ENCODE peak calls at places on chromosomes 1 and 21, in six cellular contexts. C is right cardiac atrium, U is mucosa of descending colon, W is H7, X is transverse colon, M is PC-3. Q is an unnamed sample.

GRCh38 chr1:172997941-172998361 is 52.8 kb downstream of the TNFSF18 start:
- DNase-seq in M (peak; percentile 78), W (no peak), X (no peak), U (no peak), C (no peak), Q (no peak)

GRCh38 chr1:27574001-27574781 is 29.8 kb downstream of the AHDC1 start:
- DNase-seq in W (no peak), U (no peak), X (no peak), M (no peak), C (peak; percentile 68), Q (no peak)

GRCh38 chr1:200979574-200980451 is 43.7 kb downstream of the KIF21B start:
- DNase-seq in X (peak; percentile 53), C (peak; percentile 59), W (peak; percentile 98), U (peak; percentile 66), M (peak; percentile 87), Q (no peak)

GRCh38 chr1:206814716-206815341 is 42.5 kb upstream of the IL10 start:
- DNase-seq in W (no peak), C (peak; percentile 67), U (no peak), X (no peak), M (no peak), Q (peak; percentile 78)

GRCh38 chr1:53981220-53981619 is 35.1 kb downstream of the LRRC42 start:
- DNase-seq in C (no peak), M (no peak), X (no peak), U (no peak), W (no peak), Q (no peak)

GRCh38 chr21:41121785-41122415 is 46.1 kb upstream of the BACE2 start:
- DNase-seq in C (peak; percentile 95), M (peak; percentile 96), X (peak; percentile 90), W (peak; percentile 83), U (peak; percentile 95), Q (peak; percentile 64)

GRCh38 chr1:47621977-47622376 is 184.1 kb downstream of the FOXD2 start:
- DNase-seq in M (no peak), W (no peak), U (no peak), C (no peak), X (no peak), Q (peak; percentile 11)

GRCh38 chr1:53145942-53146708 is 3.7 kb upstream of the SLC1A7 start:
- DNase-seq in M (peak; percentile 99), W (no peak), X (peak; percentile 49), C (peak; percentile 75), U (peak; percentile 24), Q (peak; percentile 96)

GRCh38 chr1:210448293-210448892 is 119.7 kb downstream of the HHAT start:
- DNase-seq in W (peak; percentile 28), C (no peak), U (peak; percentile 40), M (peak; percentile 73), X (no peak), Q (peak; percentile 37)

GRCh38 chr1:151822404-151822803 is 9.2 kb downstream of the RORC start:
- DNase-seq in W (no peak), U (no peak), M (no peak), X (no peak), C (peak; percentile 11), Q (no peak)

GRCh38 chr1:206466840-206467649 is 3.2 kb upstream of the IKBKE start:
- DNase-seq in C (no peak), X (no peak), U (no peak), M (no peak), W (no peak), Q (no peak)

GRCh38 chr1:23810818-23811420 is 10.4 kb upstream of the GALE start:
- DNase-seq in W (peak; percentile 84), U (peak; percentile 86), X (peak; percentile 85), C (no peak), M (peak; percentile 59), Q (no peak)

GRCh38 chr1:87462894-87463293 is 134.2 kb downstream of the LMO4 start:
- DNase-seq in X (no peak), W (no peak), U (no peak), M (no peak), C (no peak), Q (no peak)

GRCh38 chr1:111745670-111746613 is 6.7 kb upstream of the INKA2 start:
- DNase-seq in W (no peak), U (no peak), M (no peak), C (peak; percentile 71), X (no peak), Q (no peak)

GRCh38 chr1:40476924-40477679 is at the start of gene ZFP69:
- DNase-seq in U (peak; percentile 81), W (peak; percentile 91), M (no peak), X (peak; percentile 76), C (peak; percentile 94), Q (no peak)

GRCh38 chr1:221856188-221857093 is 114.6 kb upstream of the DUSP10 start:
- DNase-seq in M (peak; percentile 41), C (no peak), U (no peak), W (no peak), X (no peak), Q (no peak)

GRCh38 chr1:59141267-59141863 is 155.5 kb upstream of the FGGY start:
- DNase-seq in C (peak; percentile 78), M (no peak), U (no peak), W (no peak), X (no peak), Q (no peak)

GRCh38 chr1:203743101-203743501 is 21.9 kb upstream of the LAX1 start:
- DNase-seq in C (peak; percentile 69), W (peak; percentile 38), X (no peak), U (no peak), M (no peak), Q (no peak)

GRCh38 chr21:18951291-18952038 is 547.9 kb upstream of the TMPRSS15 start:
- DNase-seq in U (peak; percentile 67), M (peak; percentile 78), X (peak; percentile 24), C (no peak), W (peak; percentile 18), Q (no peak)

DNA sequence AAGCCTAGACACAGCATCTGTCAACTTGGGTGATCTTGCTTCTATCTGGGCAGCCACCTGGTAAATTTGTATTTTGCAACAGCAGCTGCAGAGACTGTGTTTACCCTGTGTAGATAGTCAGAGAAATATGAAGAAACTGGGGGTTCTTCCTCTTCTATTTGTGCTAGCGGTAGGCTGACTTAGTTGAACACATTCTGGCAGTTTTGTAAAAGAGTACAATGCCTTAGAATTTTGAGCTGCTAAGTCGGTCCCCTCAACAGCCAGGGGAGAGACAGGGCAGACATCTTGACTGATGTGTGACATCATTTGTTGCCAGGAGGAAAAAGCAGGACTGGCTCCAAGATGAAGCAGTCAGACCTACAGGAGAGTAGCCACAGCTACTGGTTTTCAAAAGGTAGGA is 53.7 kb downstream of the KCNJ6 start:
- DNase-seq in C (no peak), U (peak; percentile 8), W (peak; percentile 73), X (no peak), M (peak; percentile 39), Q (no peak)
- H3K4me3 ChIP-seq in C (no peak overlapping the region), U (no peak overlapping the region), W (no peak overlapping the region), X (no peak overlapping the region), M (no peak overlapping the region), Q (no peak overlapping the region)

DNA sequence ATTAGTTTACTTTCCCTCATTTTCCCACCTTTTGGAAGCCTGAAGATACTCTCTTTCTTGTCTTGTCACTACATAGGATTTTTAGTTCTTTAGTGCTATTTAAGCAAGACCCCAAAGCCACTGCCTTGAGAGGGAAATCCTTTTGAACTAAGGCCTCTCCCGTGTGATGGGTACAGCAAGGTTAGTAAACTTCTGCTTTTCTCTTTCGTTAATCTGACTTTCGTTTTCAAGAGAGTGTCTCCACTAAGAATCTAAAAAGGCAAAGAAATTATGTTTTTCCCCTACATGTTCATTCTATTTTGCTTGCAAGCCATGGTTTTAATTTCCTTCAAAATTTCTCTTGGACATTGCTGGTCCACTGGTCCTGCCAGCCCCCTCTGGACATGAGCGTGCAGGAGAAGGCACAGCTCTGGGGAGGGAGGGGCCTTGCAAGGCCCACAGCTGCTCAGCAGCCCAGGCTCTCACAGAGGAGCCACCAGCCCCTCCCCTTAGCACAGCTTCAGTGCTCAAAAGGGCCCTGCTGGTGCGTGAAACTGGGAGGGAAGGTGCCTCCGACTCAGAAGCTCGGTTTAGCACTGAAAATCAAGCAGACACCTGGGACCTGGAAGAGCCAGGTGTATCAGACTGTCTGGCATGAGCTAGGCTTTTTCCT is 210.9 kb upstream of the GALNT2 start:
- DNase-seq in M (no peak), X (peak; percentile 50), U (peak; percentile 16), W (peak; percentile 49), C (no peak), Q (no peak)
- H3K4me3 ChIP-seq in M (peak overlapping the region; percentile 46), X (no peak overlapping the region), U (no peak overlapping the region), W (no peak overlapping the region), C (no peak overlapping the region), Q (no peak overlapping the region)

GRCh38 chr1:226568077-226568831 is 19.7 kb downstream of the STUM start:
- DNase-seq in W (peak; percentile 84), X (no peak), C (peak; percentile 68), U (no peak), M (peak; percentile 46), Q (no peak)
- H3K4me3 ChIP-seq in W (no peak overlapping the region), X (no peak overlapping the region), C (no peak overlapping the region), U (no peak overlapping the region), M (no peak overlapping the region), Q (no peak overlapping the region)

DNA sequence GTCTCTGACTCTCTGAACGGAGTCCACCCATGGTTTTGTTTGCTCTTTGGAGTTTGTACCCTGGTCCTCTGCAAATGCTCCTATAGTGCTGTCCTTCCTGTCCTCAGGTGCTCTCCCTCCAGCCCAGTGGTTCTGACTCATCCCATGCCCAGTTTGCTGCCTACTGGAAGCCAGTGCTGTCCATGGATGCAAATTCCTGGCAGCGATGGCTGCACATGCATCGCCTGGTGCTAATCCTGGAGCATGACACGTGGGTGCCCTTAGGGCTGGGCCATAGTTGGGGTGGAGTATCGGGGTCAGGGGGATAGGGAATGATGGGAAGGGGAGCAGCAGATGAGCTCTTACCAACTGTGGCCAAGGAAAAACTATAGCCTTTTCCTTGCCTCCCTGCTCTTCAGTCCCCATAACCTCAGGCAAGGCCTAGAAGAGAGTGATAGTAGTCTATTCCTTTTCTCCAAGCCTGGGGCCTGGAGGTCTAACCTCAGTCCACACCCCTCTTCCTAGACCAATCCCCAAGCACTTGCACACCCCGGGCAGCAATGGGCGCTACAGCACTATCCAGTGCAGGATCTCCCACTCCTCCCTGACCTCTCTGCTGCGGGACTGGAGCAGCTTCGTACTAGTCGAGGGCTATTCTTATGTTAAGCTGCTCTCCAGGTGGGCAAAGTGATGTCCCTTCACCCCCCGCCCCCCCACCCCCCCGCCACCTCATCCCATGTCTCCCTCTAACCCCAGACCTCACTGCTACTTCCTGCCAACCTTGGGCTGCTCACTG is 31.6 kb downstream of the HYI start:
- DNase-seq in U (no peak), W (peak; percentile 72), M (no peak), C (no peak), X (no peak), Q (no peak)
- H3K4me3 ChIP-seq in U (no peak overlapping the region), W (no peak overlapping the region), M (no peak overlapping the region), C (no peak overlapping the region), X (no peak overlapping the region), Q (no peak overlapping the region)